ENCODE peak calls at places on chromosomes 13 and 19, in ten cellular contexts. One of them, this sample, is unnamed.

GRCh38 chr13:74136089-74136658 is 2.0 kb upstream of the KLF12 start:
- DNase-seq in breast epithelium: no peak
- DNase-seq in SK-N-SH: peak
- DNase-seq in body of pancreas: no peak
- DNase-seq in fibroblast of lung: peak
- DNase-seq in heart left ventricle: peak
- DNase-seq in bronchial epithelial cell: peak
- DNase-seq in AG10803: peak
- DNase-seq in brain microvascular endothelial cell: peak
- DNase-seq in cardiac fibroblast: peak
- DNase-seq in this sample: peak

GRCh38 chr19:3580156-3580955 is 4.9 kb upstream of the GIPC3 start:
- DNase-seq in heart left ventricle: no peak
- DNase-seq in brain microvascular endothelial cell: peak
- DNase-seq in AG10803: peak
- DNase-seq in fibroblast of lung: peak
- DNase-seq in body of pancreas: no peak
- DNase-seq in breast epithelium: no peak
- DNase-seq in SK-N-SH: no peak
- DNase-seq in bronchial epithelial cell: no peak
- DNase-seq in cardiac fibroblast: peak
- DNase-seq in this sample: peak

GRCh38 chr19:1276620-1277007 is 1.3 kb downstream of the FAM174C start:
- DNase-seq in cardiac fibroblast: no peak
- DNase-seq in brain microvascular endothelial cell: no peak
- DNase-seq in breast epithelium: no peak
- DNase-seq in AG10803: no peak
- DNase-seq in fibroblast of lung: no peak
- DNase-seq in SK-N-SH: no peak
- DNase-seq in bronchial epithelial cell: no peak
- DNase-seq in heart left ventricle: no peak
- DNase-seq in body of pancreas: no peak
- DNase-seq in this sample: no peak

GRCh38 chr19:4083677-4084546 is 17.2 kb upstream of the ZBTB7A start:
- DNase-seq in breast epithelium: no peak
- DNase-seq in body of pancreas: no peak
- DNase-seq in cardiac fibroblast: no peak
- DNase-seq in SK-N-SH: no peak
- DNase-seq in bronchial epithelial cell: no peak
- DNase-seq in brain microvascular endothelial cell: no peak
- DNase-seq in AG10803: no peak
- DNase-seq in heart left ventricle: no peak
- DNase-seq in fibroblast of lung: no peak
- DNase-seq in this sample: no peak

GRCh38 chr19:41746593-41747227 is 8.6 kb upstream of the CEACAM6 start:
- DNase-seq in fibroblast of lung: peak
- DNase-seq in body of pancreas: peak
- DNase-seq in bronchial epithelial cell: peak
- DNase-seq in AG10803: peak
- DNase-seq in breast epithelium: no peak
- DNase-seq in heart left ventricle: no peak
- DNase-seq in SK-N-SH: peak
- DNase-seq in brain microvascular endothelial cell: peak
- DNase-seq in cardiac fibroblast: peak
- DNase-seq in this sample: peak

GRCh38 chr13:91058066-91058465 is 289.4 kb upstream of the MIR17HG start:
- DNase-seq in AG10803: no peak
- DNase-seq in brain microvascular endothelial cell: peak
- DNase-seq in breast epithelium: no peak
- DNase-seq in bronchial epithelial cell: peak
- DNase-seq in cardiac fibroblast: peak
- DNase-seq in heart left ventricle: no peak
- DNase-seq in SK-N-SH: no peak
- DNase-seq in body of pancreas: no peak
- DNase-seq in fibroblast of lung: peak
- DNase-seq in this sample: no peak

GRCh38 chr13:51928231-51928630 is 66.5 kb downstream of the CCDC70 start:
- DNase-seq in cardiac fibroblast: no peak
- DNase-seq in fibroblast of lung: peak
- DNase-seq in heart left ventricle: no peak
- DNase-seq in bronchial epithelial cell: no peak
- DNase-seq in breast epithelium: no peak
- DNase-seq in body of pancreas: no peak
- DNase-seq in SK-N-SH: no peak
- DNase-seq in brain microvascular endothelial cell: no peak
- DNase-seq in AG10803: no peak
- DNase-seq in this sample: no peak

GRCh38 chr13:25037057-25037813 is 58.7 kb upstream of the PABPC3 start:
- DNase-seq in breast epithelium: no peak
- DNase-seq in cardiac fibroblast: peak
- DNase-seq in body of pancreas: peak
- DNase-seq in brain microvascular endothelial cell: peak
- DNase-seq in fibroblast of lung: peak
- DNase-seq in SK-N-SH: peak
- DNase-seq in AG10803: peak
- DNase-seq in bronchial epithelial cell: peak
- DNase-seq in heart left ventricle: no peak
- DNase-seq in this sample: peak

GRCh38 chr13:77565635-77566034 is 30.1 kb downstream of the SCEL start:
- DNase-seq in breast epithelium: no peak
- DNase-seq in fibroblast of lung: peak
- DNase-seq in AG10803: peak
- DNase-seq in brain microvascular endothelial cell: peak
- DNase-seq in body of pancreas: no peak
- DNase-seq in bronchial epithelial cell: peak
- DNase-seq in cardiac fibroblast: peak
- DNase-seq in heart left ventricle: no peak
- DNase-seq in SK-N-SH: peak
- DNase-seq in this sample: peak

GRCh38 chr19:17952041-17952976 is 14.6 kb upstream of the KCNN1 start:
- DNase-seq in breast epithelium: no peak
- DNase-seq in body of pancreas: no peak
- DNase-seq in brain microvascular endothelial cell: no peak
- DNase-seq in AG10803: no peak
- DNase-seq in fibroblast of lung: no peak
- DNase-seq in bronchial epithelial cell: no peak
- DNase-seq in heart left ventricle: no peak
- DNase-seq in cardiac fibroblast: no peak
- DNase-seq in SK-N-SH: peak
- DNase-seq in this sample: no peak
- H3K4me3 ChIP-seq in breast epithelium: peak
- H3K4me3 ChIP-seq in body of pancreas: no peak
- H3K4me3 ChIP-seq in brain microvascular endothelial cell: no peak
- H3K4me3 ChIP-seq in AG10803: no peak
- H3K4me3 ChIP-seq in fibroblast of lung: no peak
- H3K4me3 ChIP-seq in bronchial epithelial cell: no peak
- H3K4me3 ChIP-seq in heart left ventricle: no peak
- H3K4me3 ChIP-seq in cardiac fibroblast: no peak
- H3K4me3 ChIP-seq in SK-N-SH: no peak
- H3K4me3 ChIP-seq in this sample: no peak

GRCh38 chr19:15251749-15252397 is 19.6 kb upstream of the EPHX3 start:
- DNase-seq in AG10803: peak
- DNase-seq in bronchial epithelial cell: peak
- DNase-seq in heart left ventricle: peak
- DNase-seq in SK-N-SH: peak
- DNase-seq in body of pancreas: peak
- DNase-seq in cardiac fibroblast: peak
- DNase-seq in fibroblast of lung: peak
- DNase-seq in brain microvascular endothelial cell: peak
- DNase-seq in breast epithelium: peak
- DNase-seq in this sample: peak
- TF ChIP-seq CTCF in AG10803: peak
- TF ChIP-seq CTCF in bronchial epithelial cell: peak
- TF ChIP-seq CTCF in heart left ventricle: peak
- TF ChIP-seq CTCF in SK-N-SH: peak
- TF ChIP-seq CTCF in body of pancreas: peak
- TF ChIP-seq CTCF in cardiac fibroblast: peak
- TF ChIP-seq CTCF in fibroblast of lung: peak
- TF ChIP-seq CTCF in brain microvascular endothelial cell: peak
- TF ChIP-seq CTCF in breast epithelium: peak
- TF ChIP-seq CTCF in this sample: peak

GRCh38 chr19:53907690-53908089 is 1.4 kb upstream of the CACNG7 start:
- DNase-seq in SK-N-SH: no peak
- DNase-seq in cardiac fibroblast: no peak
- DNase-seq in breast epithelium: no peak
- DNase-seq in AG10803: no peak
- DNase-seq in bronchial epithelial cell: no peak
- DNase-seq in fibroblast of lung: no peak
- DNase-seq in heart left ventricle: no peak
- DNase-seq in brain microvascular endothelial cell: no peak
- DNase-seq in body of pancreas: no peak
- DNase-seq in this sample: no peak
- H3K4me3 ChIP-seq in SK-N-SH: no peak
- H3K4me3 ChIP-seq in cardiac fibroblast: no peak
- H3K4me3 ChIP-seq in breast epithelium: peak
- H3K4me3 ChIP-seq in AG10803: no peak
- H3K4me3 ChIP-seq in bronchial epithelial cell: no peak
- H3K4me3 ChIP-seq in fibroblast of lung: no peak
- H3K4me3 ChIP-seq in heart left ventricle: no peak
- H3K4me3 ChIP-seq in brain microvascular endothelial cell: peak
- H3K4me3 ChIP-seq in body of pancreas: no peak
- H3K4me3 ChIP-seq in this sample: no peak

GRCh38 chr13:35833031-35833430 is 298.2 kb downstream of the DCLK1 start:
- DNase-seq in body of pancreas: no peak
- DNase-seq in SK-N-SH: no peak
- DNase-seq in breast epithelium: no peak
- DNase-seq in bronchial epithelial cell: no peak
- DNase-seq in AG10803: no peak
- DNase-seq in heart left ventricle: no peak
- DNase-seq in brain microvascular endothelial cell: no peak
- DNase-seq in fibroblast of lung: no peak
- DNase-seq in cardiac fibroblast: no peak
- DNase-seq in this sample: no peak
- TF ChIP-seq CTCF in body of pancreas: no peak
- TF ChIP-seq CTCF in SK-N-SH: no peak
- TF ChIP-seq CTCF in breast epithelium: no peak
- TF ChIP-seq CTCF in bronchial epithelial cell: no peak
- TF ChIP-seq CTCF in AG10803: no peak
- TF ChIP-seq CTCF in heart left ventricle: no peak
- TF ChIP-seq CTCF in brain microvascular endothelial cell: no peak
- TF ChIP-seq CTCF in fibroblast of lung: no peak
- TF ChIP-seq CTCF in cardiac fibroblast: no peak
- TF ChIP-seq CTCF in this sample: no peak

DNA sequence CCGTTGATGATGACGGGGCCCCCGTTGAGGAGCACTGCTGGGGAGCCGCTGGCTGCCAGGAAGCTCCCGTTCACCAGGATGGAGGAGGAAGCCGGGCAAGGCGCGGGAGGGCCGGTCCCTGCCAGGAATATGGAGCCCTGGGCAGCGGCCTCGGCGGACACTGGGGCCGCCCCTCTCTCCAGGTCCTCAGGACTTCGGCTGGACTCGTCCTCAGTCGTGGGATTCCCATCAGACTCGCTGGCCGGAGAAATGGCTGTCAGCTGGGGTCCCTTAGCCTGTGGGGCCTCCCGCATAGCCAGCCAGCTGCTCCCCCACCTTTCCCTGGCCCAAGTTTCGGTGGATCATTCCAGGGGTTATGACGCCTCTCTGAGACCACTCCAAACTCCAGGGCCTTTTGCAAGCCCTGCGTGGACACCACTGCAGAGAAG is 2.1 kb downstream of the SIX5 start:
- DNase-seq in AG10803: no peak
- DNase-seq in SK-N-SH: no peak
- DNase-seq in bronchial epithelial cell: no peak
- DNase-seq in brain microvascular endothelial cell: no peak
- DNase-seq in body of pancreas: peak
- DNase-seq in fibroblast of lung: peak
- DNase-seq in heart left ventricle: peak
- DNase-seq in breast epithelium: no peak
- DNase-seq in cardiac fibroblast: no peak
- DNase-seq in this sample: no peak
- H3K4me3 ChIP-seq in AG10803: peak
- H3K4me3 ChIP-seq in SK-N-SH: peak
- H3K4me3 ChIP-seq in bronchial epithelial cell: peak
- H3K4me3 ChIP-seq in brain microvascular endothelial cell: peak
- H3K4me3 ChIP-seq in body of pancreas: peak
- H3K4me3 ChIP-seq in fibroblast of lung: peak
- H3K4me3 ChIP-seq in heart left ventricle: peak
- H3K4me3 ChIP-seq in breast epithelium: peak
- H3K4me3 ChIP-seq in cardiac fibroblast: peak
- H3K4me3 ChIP-seq in this sample: peak

GRCh38 chr19:14119644-14120496 is 2.3 kb upstream of the PRKACA start:
- DNase-seq in bronchial epithelial cell: no peak
- DNase-seq in AG10803: no peak
- DNase-seq in body of pancreas: no peak
- DNase-seq in breast epithelium: no peak
- DNase-seq in SK-N-SH: no peak
- DNase-seq in cardiac fibroblast: no peak
- DNase-seq in heart left ventricle: no peak
- DNase-seq in fibroblast of lung: no peak
- DNase-seq in brain microvascular endothelial cell: no peak
- DNase-seq in this sample: no peak
- TF ChIP-seq CTCF in bronchial epithelial cell: no peak
- TF ChIP-seq CTCF in AG10803: no peak
- TF ChIP-seq CTCF in body of pancreas: no peak
- TF ChIP-seq CTCF in breast epithelium: no peak
- TF ChIP-seq CTCF in SK-N-SH: no peak
- TF ChIP-seq CTCF in cardiac fibroblast: no peak
- TF ChIP-seq CTCF in heart left ventricle: no peak
- TF ChIP-seq CTCF in fibroblast of lung: no peak
- TF ChIP-seq CTCF in brain microvascular endothelial cell: no peak
- TF ChIP-seq CTCF in this sample: no peak